ENCODE peak calls at places on chromosomes 7 and 10, in four cellular contexts. J is adrenal gland, R is A549, W is bronchial epithelial cell. B is an unnamed sample.

GRCh38 chr10:80600251-80600650 is 62.5 kb downstream of the SH2D4B start:
- DNase-seq in W (no peak), R (no peak), J (no peak), B (no peak)

GRCh38 chr7:30971440-30971839 is 7.7 kb downstream of the GHRHR start:
- DNase-seq in J (no peak), R (no peak), W (no peak), B (no peak)

GRCh38 chr10:54613162-54613561 is 187.9 kb downstream of the PCDH15 start:
- DNase-seq in J (no peak), R (peak), W (peak), B (no peak)

GRCh38 chr10:24722676-24723385 is 856 bp downstream of the ARHGAP21 start:
- DNase-seq in R (peak), W (no peak), J (peak), B (peak)

GRCh38 chr7:143372070-143372469 is 9.1 kb upstream of the ZYX start:
- DNase-seq in R (no peak), W (peak), J (peak), B (no peak)

GRCh38 chr10:34194259-34194658 is 620.8 kb downstream of the PARD3 start:
- DNase-seq in J (no peak), W (no peak), R (no peak), B (peak)

GRCh38 chr7:79502151-79502550 is 48.7 kb upstream of the MAGI2 start:
- DNase-seq in J (no peak), R (no peak), W (peak), B (no peak)

GRCh38 chr7:53350241-53350640 is 314.8 kb downstream of the POM121L12 start:
- DNase-seq in R (peak), J (peak), W (peak), B (no peak)

GRCh38 chr10:113854019-113854756 is at the start of the genes DCLRE1A and NHLRC2:
- DNase-seq in R (peak), W (peak), J (peak), B (peak)

GRCh38 chr7:129612112-129613015 is 844 bp downstream of the NRF1 start:
- DNase-seq in W (peak), J (peak), R (peak), B (peak)

GRCh38 chr7:116327751-116328150 is 117.4 kb downstream of the TES start:
- DNase-seq in J (no peak), R (peak), W (peak), B (no peak)

GRCh38 chr7:155619634-155620271 is 24.7 kb upstream of the RBM33 start:
- DNase-seq in J (no peak), R (no peak), W (no peak), B (no peak)

GRCh38 chr7:155621418-155621980 is 23.0 kb upstream of the RBM33 start:
- DNase-seq in J (no peak), W (no peak), R (no peak), B (no peak)

GRCh38 chr7:155620497-155620896 is 24.0 kb upstream of the RBM33 start:
- DNase-seq in W (no peak), R (no peak), J (no peak), B (no peak)

DNA sequence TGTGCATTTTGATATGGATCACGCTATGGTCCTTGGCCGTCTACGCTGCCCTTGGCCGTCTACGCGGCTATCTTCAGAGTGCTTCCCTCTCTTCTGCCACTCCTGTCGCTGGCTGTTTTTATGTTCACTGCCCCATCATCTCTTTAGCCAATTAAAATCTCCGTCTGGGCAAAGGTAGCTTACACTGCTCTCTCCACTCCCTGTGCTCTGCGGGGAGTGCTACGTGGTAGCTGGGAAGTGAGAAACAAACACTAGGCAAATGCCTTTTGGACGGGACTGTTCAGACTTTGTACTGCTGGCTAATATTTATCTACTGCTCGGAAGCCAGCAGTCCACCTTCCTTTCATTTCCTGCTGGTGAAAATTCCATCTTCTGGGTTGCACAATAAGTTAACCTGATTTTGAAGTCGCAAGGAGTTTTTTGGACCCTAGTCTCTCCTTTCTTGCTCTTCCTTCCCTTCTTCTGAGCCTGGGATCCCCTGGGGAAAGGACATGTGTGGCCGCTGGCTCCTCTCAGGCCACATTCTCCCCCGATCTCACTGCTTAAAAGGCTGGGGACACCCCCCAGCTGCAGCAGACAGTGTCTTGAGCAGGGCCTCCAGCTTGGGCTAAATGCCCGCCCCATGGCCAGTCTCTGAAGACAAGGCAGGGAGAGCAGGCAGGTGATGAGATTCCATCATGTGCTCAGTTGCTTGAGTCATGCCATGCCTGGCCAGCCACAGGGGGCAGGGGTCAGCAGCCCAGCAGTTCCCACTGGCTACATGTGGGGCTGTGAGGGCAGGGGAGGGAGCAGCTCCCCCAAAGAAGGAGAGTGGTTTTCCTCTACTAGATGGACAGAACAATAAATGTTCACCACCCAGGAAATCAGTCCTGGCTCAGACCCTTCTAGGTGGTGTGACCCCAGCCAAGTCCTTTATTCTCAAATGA is 25.5 kb upstream of the RBM33 start:
- DNase-seq in J (no peak), W (no peak), R (peak), B (peak)
- H3K4me3 ChIP-seq in J (no peak), W (no peak), R (peak), B (peak)

GRCh38 chr7:2472744-2473143 is 3.5 kb downstream of the GRIFIN start:
- DNase-seq in J (no peak), W (no peak), R (no peak), B (no peak)
- TF ChIP-seq CTCF in J (no peak), W (no peak), R (no peak), B (no peak)

GRCh38 chr7:8443871-8444756 is 10.7 kb downstream of the NXPH1 start:
- DNase-seq in W (peak), R (peak), J (no peak), B (no peak)
- H3K4me3 ChIP-seq in W (no peak), R (no peak), J (no peak), B (no peak)

GRCh38 chr7:94374231-94374630 is 20.5 kb upstream of the COL1A2 start:
- DNase-seq in W (peak), J (peak), R (no peak), B (no peak)
- TF ChIP-seq CTCF in W (no peak), J (no peak), R (no peak), B (no peak)

GRCh38 chr7:8430643-8431042 is 2.8 kb upstream of the NXPH1 start:
- DNase-seq in J (no peak), W (no peak), R (no peak), B (no peak)

GRCh38 chr7:8435597-8436243 is 2.3 kb downstream of the NXPH1 start:
- DNase-seq in R (no peak), W (no peak), J (no peak), B (no peak)

GRCh38 chr7:8434290-8435002 is 1.0 kb downstream of the NXPH1 start:
- DNase-seq in J (peak), W (no peak), R (no peak), B (no peak)

GRCh38 chr7:8435120-8435519 is 1.7 kb downstream of the NXPH1 start:
- DNase-seq in W (no peak), J (peak), R (no peak), B (no peak)

DNA sequence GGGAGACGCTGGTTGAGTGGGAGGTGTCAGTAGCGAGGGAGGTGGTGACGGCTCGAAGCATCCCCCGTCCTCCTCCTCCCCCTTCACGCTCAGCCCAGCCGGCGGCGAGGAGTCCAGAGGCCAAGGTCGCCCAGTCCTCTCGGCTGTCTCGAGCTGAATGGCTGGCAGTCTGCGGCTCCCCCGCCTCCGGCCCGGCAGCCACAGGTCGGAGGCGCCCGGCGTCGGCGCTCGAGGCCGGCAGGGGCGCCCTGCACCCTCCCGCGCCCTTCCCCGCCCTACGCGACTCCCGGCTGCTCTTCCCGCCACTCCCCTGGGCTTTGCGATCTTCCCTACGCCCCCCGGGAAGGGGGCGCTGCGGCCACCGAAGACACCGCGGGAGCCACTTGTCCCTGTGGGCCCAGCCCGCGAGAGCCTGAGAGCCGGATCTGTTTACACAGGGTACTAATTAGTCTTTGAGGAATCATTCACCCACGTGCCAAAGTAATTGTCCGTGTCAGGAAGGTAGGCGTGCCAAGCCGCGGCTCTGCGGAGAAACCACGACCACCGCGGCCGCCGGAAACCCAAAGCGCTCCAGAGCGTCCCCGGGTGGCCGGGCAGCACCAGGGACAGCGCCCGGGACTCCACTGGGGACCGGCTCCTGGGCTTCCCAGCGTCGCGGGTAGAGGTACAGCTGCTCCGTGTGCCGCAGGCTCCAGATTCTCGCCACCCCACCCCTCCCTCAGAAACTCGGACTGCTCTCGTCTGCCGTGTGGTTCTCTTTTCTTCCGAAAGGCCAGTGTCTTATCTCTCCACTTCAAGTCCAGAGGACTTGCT is at the start of gene NXPH1:
- DNase-seq in J (peak), W (no peak), R (no peak), B (no peak)
- H3K4me3 ChIP-seq in J (no peak), W (no peak), R (peak), B (no peak)

DNA sequence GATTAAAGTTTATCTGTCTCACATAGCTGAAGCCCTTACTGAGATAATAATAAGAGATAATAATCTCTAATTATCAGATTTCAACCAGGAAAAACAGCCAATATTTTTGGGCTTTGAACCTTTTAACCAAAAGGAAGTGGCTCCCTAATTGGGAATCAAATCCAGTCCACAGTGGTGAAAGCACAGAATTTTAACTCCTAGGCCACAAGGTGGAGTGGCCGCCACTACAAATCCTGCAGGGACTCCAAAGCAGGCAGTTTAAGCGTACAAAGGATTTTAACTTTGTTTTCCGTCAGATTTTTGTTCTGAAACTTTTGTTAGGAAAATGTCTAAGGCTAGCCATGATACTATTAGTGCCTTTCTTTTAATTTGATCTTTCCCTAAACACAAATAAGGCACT is 99.6 kb upstream of the CCNY start:
- DNase-seq in R (peak), W (no peak), J (no peak), B (no peak)
- TF ChIP-seq CTCF in R (peak), W (peak), J (no peak), B (no peak)

B was measured in Peyer's patch.